ENCODE peak calls at places on chromosomes 11 and 22, in four cellular contexts. One of them, this sample, is unnamed.

GRCh38 chr22:28909375-28909774 is 26.0 kb downstream of the ZNRF3 start:
- DNase-seq in CD8-positive, alpha-beta memory T cell: no peak
- DNase-seq in heart left ventricle: no peak
- DNase-seq in PC-3: no peak
- DNase-seq in this sample: no peak

GRCh38 chr11:19739872-19740271 is 27.2 kb downstream of the NAV2 start:
- DNase-seq in CD8-positive, alpha-beta memory T cell: no peak
- DNase-seq in heart left ventricle: no peak
- DNase-seq in PC-3: no peak
- DNase-seq in this sample: no peak

GRCh38 chr11:128701936-128702335 is 8.1 kb downstream of the FLI1 start:
- DNase-seq in CD8-positive, alpha-beta memory T cell: no peak
- DNase-seq in heart left ventricle: no peak
- DNase-seq in PC-3: no peak
- DNase-seq in this sample: no peak

GRCh38 chr11:73866095-73866579 is 10.5 kb downstream of the COA4 start:
- DNase-seq in CD8-positive, alpha-beta memory T cell: no peak
- DNase-seq in heart left ventricle: no peak
- DNase-seq in PC-3: peak; percentile 56
- DNase-seq in this sample: no peak

GRCh38 chr22:49826603-49827306 is 918 bp downstream of the BRD1 start:
- DNase-seq in CD8-positive, alpha-beta memory T cell: peak; percentile 46
- DNase-seq in heart left ventricle: peak; percentile 79
- DNase-seq in PC-3: no peak
- DNase-seq in this sample: peak; percentile 89

GRCh38 chr22:39932918-39933649 is 27.1 kb upstream of the TMA7B start:
- DNase-seq in CD8-positive, alpha-beta memory T cell: peak; percentile 67
- DNase-seq in heart left ventricle: no peak
- DNase-seq in PC-3: peak; percentile 52
- DNase-seq in this sample: no peak

GRCh38 chr11:116993599-116993998 is 104.6 kb downstream of the SIK3 start:
- DNase-seq in CD8-positive, alpha-beta memory T cell: peak; percentile 62
- DNase-seq in heart left ventricle: no peak
- DNase-seq in PC-3: no peak
- DNase-seq in this sample: no peak

GRCh38 chr11:86934263-86934932 is 20.8 kb downstream of the FZD4 start:
- DNase-seq in CD8-positive, alpha-beta memory T cell: no peak
- DNase-seq in heart left ventricle: no peak
- DNase-seq in PC-3: peak; percentile 37
- DNase-seq in this sample: no peak

GRCh38 chr11:73818838-73819237 is 31.2 kb downstream of the MRPL48 start:
- DNase-seq in CD8-positive, alpha-beta memory T cell: no peak
- DNase-seq in heart left ventricle: no peak
- DNase-seq in PC-3: no peak
- DNase-seq in this sample: no peak

GRCh38 chr11:75966546-75967287 is 151.7 kb downstream of the UVRAG start:
- DNase-seq in CD8-positive, alpha-beta memory T cell: no peak
- DNase-seq in heart left ventricle: no peak
- DNase-seq in PC-3: peak; percentile 94
- DNase-seq in this sample: no peak

GRCh38 chr11:29612423-29612822 is 404.4 kb downstream of the KCNA4 start:
- DNase-seq in CD8-positive, alpha-beta memory T cell: no peak
- DNase-seq in heart left ventricle: no peak
- DNase-seq in PC-3: no peak
- DNase-seq in this sample: no peak

GRCh38 chr11:92852946-92853345 is 116.5 kb upstream of the MTNR1B start:
- DNase-seq in CD8-positive, alpha-beta memory T cell: no peak
- DNase-seq in heart left ventricle: no peak
- DNase-seq in PC-3: no peak
- DNase-seq in this sample: peak; percentile 58

GRCh38 chr11:78690588-78690987 is 115.9 kb upstream of the NARS2 start:
- DNase-seq in CD8-positive, alpha-beta memory T cell: no peak
- DNase-seq in heart left ventricle: no peak
- DNase-seq in PC-3: peak; percentile 88
- DNase-seq in this sample: no peak

GRCh38 chr11:16769386-16769785 is 30.9 kb downstream of the C11orf58 start:
- DNase-seq in CD8-positive, alpha-beta memory T cell: no peak
- DNase-seq in heart left ventricle: no peak
- DNase-seq in PC-3: no peak
- DNase-seq in this sample: no peak

GRCh38 chr11:69351460-69351859 is 57.5 kb downstream of the MYEOV start:
- DNase-seq in CD8-positive, alpha-beta memory T cell: no peak
- DNase-seq in heart left ventricle: no peak
- DNase-seq in PC-3: peak; percentile 62
- DNase-seq in this sample: no peak

GRCh38 chr11:117825538-117826359 is 1.2 kb upstream of the FXYD2 start:
- DNase-seq in CD8-positive, alpha-beta memory T cell: no peak
- DNase-seq in heart left ventricle: peak; percentile 56
- DNase-seq in PC-3: no peak
- DNase-seq in this sample: no peak

GRCh38 chr22:47552024-47552423 is 789.6 kb downstream of the TBC1D22A start:
- DNase-seq in CD8-positive, alpha-beta memory T cell: no peak
- DNase-seq in heart left ventricle: no peak
- DNase-seq in PC-3: no peak
- DNase-seq in this sample: no peak

GRCh38 chr11:57499983-57500461 is 15.5 kb downstream of the SLC43A1 start:
- DNase-seq in CD8-positive, alpha-beta memory T cell: no peak
- DNase-seq in heart left ventricle: no peak
- DNase-seq in PC-3: no peak
- DNase-seq in this sample: peak; percentile 61
- H3K4me3 ChIP-seq in CD8-positive, alpha-beta memory T cell: no peak overlapping the region
- H3K4me3 ChIP-seq in heart left ventricle: no peak overlapping the region
- H3K4me3 ChIP-seq in PC-3: peak overlapping the region; percentile 43
- H3K4me3 ChIP-seq in this sample: no peak overlapping the region

GRCh38 chr11:126345759-126346585 is 9.5 kb upstream of the ST3GAL4 start:
- DNase-seq in CD8-positive, alpha-beta memory T cell: no peak
- DNase-seq in heart left ventricle: peak; percentile 68
- DNase-seq in PC-3: peak; percentile 32
- DNase-seq in this sample: peak; percentile 84
- H3K27ac ChIP-seq in CD8-positive, alpha-beta memory T cell: peak overlapping the region; percentile 69
- H3K27ac ChIP-seq in heart left ventricle: peak overlapping the region; percentile 65
- H3K27ac ChIP-seq in PC-3: peak overlapping the region; percentile 45
- H3K27ac ChIP-seq in this sample: peak overlapping the region; percentile 73

GRCh38 chr11:125141686-125142535 is 22.6 kb upstream of the PKNOX2 start:
- DNase-seq in CD8-positive, alpha-beta memory T cell: peak; percentile 41
- DNase-seq in heart left ventricle: peak; percentile 66
- DNase-seq in PC-3: peak; percentile 63
- DNase-seq in this sample: peak; percentile 74
- H3K4me3 ChIP-seq in CD8-positive, alpha-beta memory T cell: no peak overlapping the region
- H3K4me3 ChIP-seq in heart left ventricle: no peak overlapping the region
- H3K4me3 ChIP-seq in PC-3: no peak overlapping the region
- H3K4me3 ChIP-seq in this sample: no peak overlapping the region

GRCh38 chr22:44684506-44685383 is 17.3 kb upstream of the PRR5 start:
- DNase-seq in CD8-positive, alpha-beta memory T cell: peak; percentile 80
- DNase-seq in heart left ventricle: peak; percentile 84
- DNase-seq in PC-3: peak; percentile 90
- DNase-seq in this sample: peak; percentile 86

GRCh38 chr22:44685384-44686056 is 16.5 kb upstream of the PRR5 start:
- DNase-seq in CD8-positive, alpha-beta memory T cell: peak; percentile 83
- DNase-seq in heart left ventricle: no peak
- DNase-seq in PC-3: peak; percentile 45
- DNase-seq in this sample: no peak

GRCh38 chr22:44682556-44683168 is 19.3 kb upstream of the PRR5 start:
- DNase-seq in CD8-positive, alpha-beta memory T cell: no peak
- DNase-seq in heart left ventricle: no peak
- DNase-seq in PC-3: no peak
- DNase-seq in this sample: no peak

GRCh38 chr22:44683881-44684280 is 18.1 kb upstream of the PRR5 start:
- DNase-seq in CD8-positive, alpha-beta memory T cell: no peak
- DNase-seq in heart left ventricle: no peak
- DNase-seq in PC-3: no peak
- DNase-seq in this sample: peak; percentile 49

DNA sequence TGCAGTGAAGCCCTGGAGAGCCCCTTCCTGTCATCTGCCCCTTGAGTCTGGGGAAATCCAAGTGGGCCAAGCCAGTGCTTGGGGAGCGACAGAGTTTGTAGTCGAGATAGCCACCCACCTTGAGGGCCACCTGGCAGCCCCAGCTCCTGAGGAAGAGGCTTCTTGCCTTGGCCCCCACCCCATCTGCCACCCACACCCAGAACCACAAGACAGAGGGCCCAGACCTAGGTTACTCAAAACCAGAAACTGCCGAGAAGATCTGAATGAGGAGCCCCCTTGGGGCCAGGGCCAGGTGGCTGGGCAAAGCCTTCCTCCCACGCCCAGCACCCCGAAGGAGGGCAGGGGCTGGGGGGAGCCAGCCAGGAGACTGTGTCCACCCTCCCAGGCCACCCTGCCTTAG is 18.8 kb upstream of the PRR5 start:
- DNase-seq in CD8-positive, alpha-beta memory T cell: no peak
- DNase-seq in heart left ventricle: no peak
- DNase-seq in PC-3: no peak
- DNase-seq in this sample: peak; percentile 22
- H3K27ac ChIP-seq in CD8-positive, alpha-beta memory T cell: no peak overlapping the region
- H3K27ac ChIP-seq in heart left ventricle: no peak overlapping the region
- H3K27ac ChIP-seq in PC-3: no peak overlapping the region
- H3K27ac ChIP-seq in this sample: no peak overlapping the region

GRCh38 chr22:20425821-20426615 is 11.6 kb downstream of the SCARF2 start:
- DNase-seq in CD8-positive, alpha-beta memory T cell: no peak
- DNase-seq in heart left ventricle: peak; percentile 51
- DNase-seq in PC-3: no peak
- DNase-seq in this sample: no peak
- H3K4me3 ChIP-seq in CD8-positive, alpha-beta memory T cell: no peak overlapping the region
- H3K4me3 ChIP-seq in heart left ventricle: no peak overlapping the region
- H3K4me3 ChIP-seq in PC-3: no peak overlapping the region
- H3K4me3 ChIP-seq in this sample: no peak overlapping the region

GRCh38 chr11:129997513-129997912 is 5.1 kb downstream of the PRDM10 start:
- DNase-seq in CD8-positive, alpha-beta memory T cell: no peak
- DNase-seq in heart left ventricle: no peak
- DNase-seq in PC-3: no peak
- DNase-seq in this sample: no peak
- H3K27ac ChIP-seq in CD8-positive, alpha-beta memory T cell: no peak overlapping the region
- H3K27ac ChIP-seq in heart left ventricle: no peak overlapping the region
- H3K27ac ChIP-seq in PC-3: no peak overlapping the region
- H3K27ac ChIP-seq in this sample: no peak overlapping the region

DNA sequence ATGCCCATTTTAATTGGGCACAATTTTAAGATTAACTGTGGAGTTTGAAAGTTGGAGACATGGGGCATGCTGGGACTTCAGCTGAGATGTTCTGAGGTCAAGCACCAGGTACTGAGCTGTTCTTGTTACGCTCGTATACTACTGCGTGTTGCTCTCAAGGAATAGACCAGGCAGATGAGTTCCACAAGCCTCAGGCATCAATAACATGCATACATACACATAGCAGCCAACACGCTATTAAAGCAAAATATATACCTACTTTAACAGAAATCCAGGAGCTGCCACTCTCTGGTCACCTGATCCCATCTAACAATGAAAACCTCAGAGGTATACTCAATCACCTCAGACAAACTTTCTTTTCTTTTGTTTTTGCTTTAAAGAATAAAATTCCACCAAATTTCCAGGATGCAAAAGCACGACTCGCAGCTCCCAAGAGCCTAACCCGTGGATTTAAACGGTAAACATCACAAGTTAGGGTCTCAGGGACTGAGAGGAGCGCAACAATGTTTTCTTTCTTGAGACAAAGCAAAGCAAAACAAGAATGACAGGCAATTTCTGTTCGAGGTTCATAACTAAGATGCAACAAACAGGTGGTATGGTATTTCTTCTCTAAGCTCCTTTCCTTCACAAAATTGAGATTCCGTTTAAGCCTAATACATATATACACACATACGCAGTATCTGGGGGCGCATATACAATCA is 16.5 kb downstream of the BLID start:
- DNase-seq in CD8-positive, alpha-beta memory T cell: no peak
- DNase-seq in heart left ventricle: no peak
- DNase-seq in PC-3: no peak
- DNase-seq in this sample: no peak
- H3K4me3 ChIP-seq in CD8-positive, alpha-beta memory T cell: no peak overlapping the region
- H3K4me3 ChIP-seq in heart left ventricle: peak overlapping the region; percentile 34
- H3K4me3 ChIP-seq in PC-3: peak overlapping the region; percentile 11
- H3K4me3 ChIP-seq in this sample: peak overlapping the region; percentile 91

This sample was measured in right cardiac atrium.